ENCODE peak calls at places on chromosomes 13 and 19, in four cellular contexts. M is cardiac muscle cell; E is stimulated activated CD4-positive, alpha-beta T cell treated with anti-CD3 and anti-CD28 coated beads, Interleukin-4, amount 100 ng/mL, for 1 hour; L is GF-D8. Q is an unnamed sample.

GRCh38 chr13:110628477-110628793 is 13.1 kb downstream of the NAXD start:
- DNase-seq in M (peak), E (no peak), L (no peak), Q (no peak)

GRCh38 chr19:13078897-13079541 is 23.6 kb downstream of the LYL1 start:
- DNase-seq in M (no peak), E (no peak), L (no peak), Q (no peak)

GRCh38 chr19:18408053-18408476 is 10.6 kb upstream of the LRRC25 start:
- DNase-seq in M (no peak), E (peak), L (peak), Q (peak)

GRCh38 chr19:48311384-48311783 is 14.0 kb upstream of the EMP3 start:
- DNase-seq in M (no peak), E (no peak), L (no peak), Q (no peak)

GRCh38 chr13:90416519-90416918 is 931.0 kb upstream of the MIR17HG start:
- DNase-seq in M (peak), E (no peak), L (no peak), Q (no peak)

GRCh38 chr13:80195649-80196048 is 145.3 kb downstream of the SPRY2 start:
- DNase-seq in M (no peak), E (no peak), L (no peak), Q (no peak)

GRCh38 chr13:18948664-18949488 is 232.7 kb downstream of the TUBA3C start:
- DNase-seq in M (no peak), E (no peak), L (no peak), Q (no peak)

GRCh38 chr13:41054919-41055619 is 6.2 kb upstream of the WBP4 start:
- DNase-seq in M (no peak), E (no peak), L (peak), Q (no peak)

GRCh38 chr13:112248909-112249592 is 127.1 kb upstream of the SPACA7 start:
- DNase-seq in M (no peak), E (no peak), L (no peak), Q (no peak)

GRCh38 chr13:33512880-33513554 is 227.5 kb upstream of the STARD13 start:
- DNase-seq in M (no peak), E (no peak), L (no peak), Q (no peak)

GRCh38 chr13:88552966-88553365 is 881.8 kb downstream of the SLITRK5 start:
- DNase-seq in M (no peak), E (no peak), L (no peak), Q (no peak)

GRCh38 chr13:28046981-28047380 is 53.4 kb downstream of the FLT3 start:
- DNase-seq in M (no peak), E (no peak), L (no peak), Q (no peak)

GRCh38 chr13:36089130-36089529 is 42.1 kb downstream of the DCLK1 start:
- DNase-seq in M (peak), E (no peak), L (no peak), Q (no peak)

GRCh38 chr13:114015111-114015551 is 41.3 kb upstream of the C13orf46 start:
- DNase-seq in M (no peak), E (no peak), L (no peak), Q (no peak)

GRCh38 chr13:87344176-87344575 is 327.0 kb upstream of the SLITRK5 start:
- DNase-seq in M (no peak), E (no peak), L (no peak), Q (no peak)

GRCh38 chr13:53141336-53141735 is 112.7 kb downstream of the OLFM4 start:
- DNase-seq in M (no peak), E (no peak), L (no peak), Q (no peak)

GRCh38 chr19:3555653-3556422 is 1.5 kb downstream of the MFSD12 start:
- DNase-seq in M (no peak), E (no peak), L (no peak), Q (no peak)

GRCh38 chr19:18418725-18419194 is 438 bp upstream of the SSBP4 start:
- DNase-seq in M (no peak), E (no peak), L (peak), Q (no peak)

GRCh38 chr13:78169386-78169785 is 250.8 kb upstream of the EDNRB start:
- DNase-seq in M (no peak), E (no peak), L (no peak), Q (no peak)

GRCh38 chr13:114112826-114113322 is 19.5 kb downstream of the RASA3 start:
- DNase-seq in M (no peak), E (no peak), L (no peak), Q (no peak)

GRCh38 chr13:44197791-44198770 is 175.5 kb upstream of the SERP2 start:
- DNase-seq in M (peak), E (no peak), L (no peak), Q (peak)

GRCh38 chr13:100514788-100515409 is 73.7 kb downstream of the GGACT start:
- DNase-seq in M (peak), E (peak), L (peak), Q (peak)

GRCh38 chr13:85204668-85205344 is 594.4 kb downstream of the SLITRK6 start:
- DNase-seq in M (no peak), E (no peak), L (no peak), Q (no peak)

GRCh38 chr19:4589579-4590410 is 30.3 kb upstream of the SEMA6B start:
- DNase-seq in M (no peak), E (peak), L (no peak), Q (peak)

GRCh38 chr13:25300861-25301346 is 521 bp upstream of the NUP58 start:
- DNase-seq in M (peak), E (peak), L (no peak), Q (peak)

GRCh38 chr19:8149261-8150094 is at the start of gene FBN3:
- DNase-seq in M (no peak), E (no peak), L (no peak), Q (no peak)

GRCh38 chr19:892243-892996 is 567 bp downstream of the MED16 start:
- DNase-seq in M (no peak), E (no peak), L (no peak), Q (no peak)

GRCh38 chr13:33110713-33111413 is 94.6 kb downstream of the KL start:
- DNase-seq in M (peak), E (no peak), L (no peak), Q (no peak)

GRCh38 chr13:106911602-106912001 is 343.7 kb upstream of the ARGLU1 start:
- DNase-seq in M (no peak), E (no peak), L (no peak), Q (no peak)

GRCh38 chr13:94968757-94969086 is 256.4 kb upstream of the SOX21 start:
- DNase-seq in M (no peak), E (no peak), L (no peak), Q (no peak)

GRCh38 chr13:34347784-34348573 is 530.0 kb downstream of the RFC3 start:
- DNase-seq in M (no peak), E (no peak), L (no peak), Q (no peak)

GRCh38 chr19:35127871-35128270 is 7.0 kb downstream of the LGI4 start:
- DNase-seq in M (no peak), E (no peak), L (no peak), Q (no peak)

GRCh38 chr19:29817316-29817715 is 5.5 kb downstream of the CCNE1 start:
- DNase-seq in M (peak), E (no peak), L (no peak), Q (no peak)

GRCh38 chr13:31786011-31786410 is 46.7 kb downstream of the RXFP2 start:
- DNase-seq in M (peak), E (no peak), L (no peak), Q (no peak)

GRCh38 chr13:65314008-65314407 is 1916.1 kb downstream of the PCDH9 start:
- DNase-seq in M (no peak), E (no peak), L (no peak), Q (no peak)

GRCh38 chr19:18940791-18941627 is at the start of gene HOMER3:
- DNase-seq in M (peak), E (peak), L (peak), Q (peak)

Q was measured in stimulated activated naive B cell treated with anti-CD40 and anti-IgM and Interleukin-4, amounts not matched to agents 10 μg/mL and 1 μg/mL and 100 μg/mL, for 72 hours.